ENCODE peak calls at places on chromosomes 3 and 15, in ten cellular contexts. F, L, T, V, C, G, W, P, Y and A are unnamed samples.

GRCh38 chr3:173932624-173933023 is 535.1 kb downstream of the NLGN1 start:
- DNase-seq in P (no peak), T (peak; percentile 80), C (no peak), F (no peak), W (no peak), G (peak; percentile 27), Y (no peak), L (no peak), V (peak; percentile 29), A (no peak)

GRCh38 chr15:64282701-64283100 is 73.3 kb downstream of the CSNK1G1 start:
- DNase-seq in L (no peak), G (no peak), V (peak; percentile 20), C (no peak), T (no peak), W (no peak), F (no peak), P (no peak), Y (no peak), A (no peak)

GRCh38 chr15:46304320-46304719 is 669.5 kb downstream of the SQOR start:
- DNase-seq in C (no peak), L (no peak), F (no peak), P (peak; percentile 34), W (no peak), G (no peak), T (no peak), Y (peak; percentile 35), V (no peak), A (no peak)

GRCh38 chr15:45187894-45188830 is at the start of gene SHF:
- DNase-seq in L (no peak), F (peak; percentile 88), P (peak; percentile 92), Y (peak; percentile 80), T (peak; percentile 28), G (no peak), C (peak; percentile 67), V (peak; percentile 59), W (peak; percentile 86), A (peak; percentile 89)

GRCh38 chr3:135447478-135447877 is 518.0 kb upstream of the PPP2R3A start:
- DNase-seq in Y (no peak), T (no peak), L (no peak), G (no peak), P (no peak), C (no peak), F (no peak), W (no peak), V (no peak), A (no peak)

GRCh38 chr3:52502808-52503350 is 7.7 kb downstream of the STAB1 start:
- DNase-seq in Y (no peak), G (no peak), F (no peak), W (no peak), T (no peak), C (no peak), V (no peak), P (no peak), L (no peak), A (no peak)

GRCh38 chr3:134034005-134034785 is 4.5 kb upstream of the SLCO2A1 start:
- DNase-seq in C (no peak), W (no peak), T (no peak), L (no peak), Y (no peak), P (no peak), F (no peak), V (no peak), G (no peak), A (no peak)

GRCh38 chr3:153977148-153977547 is 144.0 kb upstream of the ARHGEF26 start:
- DNase-seq in Y (no peak), C (no peak), T (peak; percentile 64), P (no peak), L (no peak), F (no peak), G (no peak), W (peak; percentile 65), V (peak; percentile 77), A (no peak)

GRCh38 chr3:104952587-104952986 is 414.1 kb upstream of the ALCAM start:
- DNase-seq in C (no peak), L (no peak), F (no peak), Y (no peak), G (peak; percentile 28), P (no peak), V (peak; percentile 72), T (peak; percentile 90), W (no peak), A (no peak)

GRCh38 chr3:53650424-53650823 is 156.0 kb downstream of the CACNA1D start:
- DNase-seq in L (no peak), T (no peak), P (peak; percentile 9), C (no peak), W (no peak), F (peak; percentile 49), V (no peak), Y (no peak), G (no peak), A (peak; percentile 58)

GRCh38 chr3:24505678-24506560 is 11.3 kb upstream of the THRB start:
- DNase-seq in P (no peak), C (no peak), Y (no peak), G (no peak), F (no peak), L (no peak), T (no peak), W (no peak), V (peak; percentile 43), A (no peak)

GRCh38 chr3:178443634-178444033 is 92.6 kb upstream of the KCNMB2 start:
- DNase-seq in Y (no peak), W (no peak), L (no peak), P (no peak), T (peak; percentile 29), C (no peak), G (no peak), F (no peak), V (peak; percentile 43), A (no peak)

GRCh38 chr3:159765025-159765859 is 223.4 kb upstream of the IL12A start:
- DNase-seq in L (no peak), F (peak; percentile 39), V (peak; percentile 93), C (peak; percentile 54), T (peak; percentile 99), G (peak; percentile 86), Y (peak; percentile 63), P (peak; percentile 26), W (peak; percentile 98), A (peak; percentile 40)

GRCh38 chr3:178584722-178585121 is 48.5 kb downstream of the KCNMB2 start:
- DNase-seq in P (no peak), F (no peak), G (no peak), V (no peak), W (no peak), T (no peak), C (no peak), Y (no peak), L (no peak), A (no peak)

GRCh38 chr3:18556503-18556902 is 131.4 kb upstream of the SATB1 start:
- DNase-seq in F (no peak), C (no peak), P (peak; percentile 95), W (no peak), T (peak; percentile 47), Y (no peak), L (no peak), V (peak; percentile 1), G (no peak), A (no peak)

GRCh38 chr3:110767156-110767555 is 304.5 kb upstream of the NECTIN3 start:
- DNase-seq in T (peak; percentile 61), V (no peak), Y (no peak), C (no peak), L (no peak), P (no peak), W (no peak), G (no peak), F (no peak), A (no peak)

GRCh38 chr3:102410616-102411015 is 24.2 kb upstream of the ZPLD1 start:
- DNase-seq in T (peak; percentile 63), F (no peak), G (no peak), P (no peak), L (no peak), C (no peak), V (no peak), Y (no peak), W (no peak), A (no peak)

GRCh38 chr15:91953432-91953831 is 99.9 kb downstream of the SLCO3A1 start:
- DNase-seq in T (no peak), V (no peak), G (no peak), F (no peak), C (no peak), Y (no peak), L (no peak), W (no peak), P (no peak), A (no peak)

DNA sequence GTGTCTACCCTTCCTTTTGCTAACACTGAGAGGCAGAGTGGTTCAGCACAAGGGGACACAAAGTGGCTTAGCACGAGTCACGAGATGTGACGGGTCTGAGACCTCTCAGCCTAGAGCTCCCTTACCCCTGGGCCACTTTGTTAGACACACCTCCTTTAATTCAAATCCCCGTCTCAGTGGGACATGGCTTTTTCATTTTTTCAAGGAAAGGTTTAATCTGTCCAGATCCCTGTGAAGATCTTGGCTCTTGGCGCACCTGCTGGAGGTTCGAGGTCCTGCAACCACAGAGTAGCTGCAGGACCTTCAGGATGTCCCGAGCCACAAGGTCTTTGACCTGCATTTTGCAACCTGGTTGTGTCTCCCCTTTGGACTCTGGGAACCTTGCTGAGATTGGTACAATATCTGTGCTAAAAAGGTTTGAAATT is 52.0 kb downstream of the LPP start:
- DNase-seq in P (no peak), W (no peak), C (peak; percentile 63), V (no peak), T (no peak), Y (no peak), F (no peak), L (no peak), G (peak; percentile 35), A (no peak)
- TF ChIP-seq CTCF in P (no peak), W (peak; percentile 20), C (no peak), V (peak; percentile 32), T (peak; percentile 34), Y (no peak), F (no peak), L (peak; percentile 54), G (peak; percentile 47), A (no peak)

DNA sequence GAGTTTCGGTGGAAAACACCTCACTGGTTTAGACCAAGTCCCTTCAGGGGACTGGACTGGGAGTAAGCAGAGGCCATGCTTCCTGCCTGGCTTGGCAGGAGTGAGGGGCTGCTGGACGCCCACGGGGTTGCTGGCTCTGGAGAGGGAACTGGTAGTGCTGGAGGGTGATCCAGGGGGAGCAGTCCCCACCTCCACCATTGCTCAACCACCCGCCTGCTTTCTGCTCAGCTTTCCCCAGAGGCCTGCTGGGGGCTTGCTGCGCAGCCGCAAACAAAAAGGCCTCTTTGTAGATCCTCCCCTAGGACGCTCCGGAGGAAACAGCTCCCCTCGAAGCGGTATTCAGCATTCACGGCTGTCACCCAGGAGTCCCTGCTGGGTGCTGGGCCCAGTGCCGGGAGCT is 33.5 kb downstream of the EBLN2 start:
- DNase-seq in F (no peak), C (no peak), W (no peak), T (no peak), G (no peak), P (no peak), Y (peak; percentile 15), V (peak; percentile 37), L (no peak), A (no peak)
- TF ChIP-seq CTCF in F (no peak), C (no peak), W (no peak), T (no peak), G (no peak), P (no peak), Y (no peak), V (no peak), L (peak; percentile 26), A (no peak)

GRCh38 chr15:72341361-72341760 is 21.4 kb upstream of the CELF6 start:
- DNase-seq in P (no peak), G (peak; percentile 9), T (no peak), L (no peak), W (no peak), V (peak; percentile 13), F (no peak), Y (peak; percentile 64), C (no peak), A (no peak)
- TF ChIP-seq CTCF in P (no peak), G (peak; percentile 20), T (peak; percentile 24), L (peak; percentile 64), W (no peak), V (no peak), F (no peak), Y (peak; percentile 44), C (no peak), A (no peak)

GRCh38 chr15:32130823-32131222 is 100.5 kb downstream of the CHRNA7 start:
- DNase-seq in Y (no peak), G (no peak), L (no peak), W (no peak), V (no peak), C (no peak), F (no peak), T (no peak), P (no peak), A (no peak)
- TF ChIP-seq CTCF in Y (no peak), G (no peak), L (peak; percentile 31), W (no peak), V (no peak), C (no peak), F (no peak), T (no peak), P (no peak), A (no peak)